ENCODE peak calls at places on chromosomes 13 and 19, in four cellular contexts. C is stimulated activated CD4-positive, alpha-beta T cell treated with anti-CD3 and anti-CD28 coated beads, TNF-alpha, amount 100 ng/mL, for 24 hours; K is hepatocyte; M is thoracic aorta. P is an unnamed sample.

GRCh38 chr13:34294483-34295129 is 476.7 kb downstream of the RFC3 start:
- DNase-seq in K (no peak), M (no peak), C (no peak), P (no peak)

GRCh38 chr19:40529093-40529954 is 47.3 kb upstream of the SHKBP1 start:
- DNase-seq in M (peak), C (peak), K (peak), P (peak)

GRCh38 chr13:114089751-114090400 is 42.5 kb downstream of the RASA3 start:
- DNase-seq in M (no peak), C (no peak), K (no peak), P (no peak)

GRCh38 chr19:55486043-55486970 is 1.3 kb downstream of the NAT14 start:
- DNase-seq in C (no peak), M (no peak), K (no peak), P (no peak)

GRCh38 chr19:40365613-40366401 is 17.3 kb downstream of the PLD3 start:
- DNase-seq in K (peak), M (no peak), C (peak), P (peak)

GRCh38 chr19:7871280-7871529 is 3.0 kb downstream of the PRR36 start:
- DNase-seq in M (no peak), C (no peak), K (no peak), P (no peak)

GRCh38 chr13:99944606-99945005 is 27.0 kb downstream of the ZIC5 start:
- DNase-seq in M (no peak), K (no peak), C (no peak), P (no peak)

GRCh38 chr19:641702-642101 is 2.0 kb downstream of the FGF22 start:
- DNase-seq in K (no peak), M (no peak), C (no peak), P (no peak)

GRCh38 chr19:50983625-50984292 is at the start of gene KLK7:
- DNase-seq in K (no peak), M (no peak), C (no peak), P (no peak)

GRCh38 chr19:2381151-2381822 is 21.2 kb downstream of the TMPRSS9 start:
- DNase-seq in C (no peak), K (no peak), M (no peak), P (no peak)

GRCh38 chr19:4511300-4512054 is 6.8 kb downstream of the PLIN4 start:
- DNase-seq in K (no peak), M (no peak), C (no peak), P (no peak)

GRCh38 chr19:46951236-46951986 is 68.2 kb upstream of the NPAS1 start:
- DNase-seq in K (peak), M (no peak), C (no peak), P (no peak)

GRCh38 chr13:65461590-65461989 is 1768.5 kb downstream of the PCDH9 start:
- DNase-seq in M (no peak), C (no peak), K (no peak), P (no peak)

GRCh38 chr19:34639491-34640085 is 37.4 kb downstream of the SCGB2B2 start:
- DNase-seq in C (peak), M (no peak), K (peak), P (no peak)

GRCh38 chr19:3867971-3868769 is 668 bp downstream of the ZFR2 start:
- DNase-seq in C (no peak), M (no peak), K (no peak), P (no peak)

GRCh38 chr13:74696148-74696922 is 562.1 kb upstream of the KLF12 start:
- DNase-seq in C (no peak), K (no peak), M (no peak), P (no peak)

GRCh38 chr19:10552596-10553053 is 8.9 kb downstream of the ATG4D start:
- DNase-seq in C (no peak), M (no peak), K (no peak), P (no peak)

GRCh38 chr19:40588110-40588854 is 11.6 kb downstream of the SHKBP1 start:
- DNase-seq in C (no peak), M (no peak), K (no peak), P (no peak)

GRCh38 chr19:45331411-45331810 is 8.7 kb upstream of the CKM start:
- DNase-seq in C (no peak), K (no peak), M (no peak), P (no peak)

GRCh38 chr19:32779082-32779481 is 59.5 kb downstream of the TDRD12 start:
- DNase-seq in C (no peak), K (no peak), M (no peak), P (no peak)

GRCh38 chr19:8452446-8453123 is 7.8 kb downstream of the HNRNPM start:
- DNase-seq in M (no peak), C (no peak), K (no peak), P (no peak)

GRCh38 chr13:114174529-114174941 is 4.5 kb upstream of the CFAP97D2 start:
- DNase-seq in M (no peak), C (no peak), K (no peak), P (no peak)

P was measured in stimulated activated CD8-positive, alpha-beta memory T cell treated with anti-CD3 and anti-CD28 coated beads, Interleukin-12 subunit alpha, Interleukin-12 subunit beta, amount 100 ng/mL, for 4 hours.